ENCODE peak calls at places on chromosomes 5 and 9, in eight cellular contexts. H is breast epithelium, Q is HepG2, P is suprapubic skin, B is uterus, V is GM12892, R is gastrocnemius medialis, J is heart left ventricle. T is an unnamed sample.

GRCh38 chr9:111839981-111840380 is 45.2 kb upstream of the SHOC1 start:
- DNase-seq in H (no peak), R (no peak), B (no peak), Q (no peak), P (no peak), J (no peak), V (no peak), T (no peak)

GRCh38 chr5:74622122-74622521 is 18.4 kb downstream of the ENC1 start:
- DNase-seq in B (no peak), H (no peak), P (no peak), Q (no peak), V (no peak), R (no peak), J (no peak), T (no peak)

GRCh38 chr5:163506726-163507125 is 1.3 kb downstream of the MAT2B start:
- DNase-seq in R (no peak), V (no peak), P (no peak), J (no peak), B (no peak), H (no peak), Q (no peak), T (no peak)

GRCh38 chr9:120587357-120587756 is 7.4 kb upstream of the CDK5RAP2 start:
- DNase-seq in P (no peak), Q (no peak), R (no peak), J (no peak), V (no peak), H (no peak), B (no peak), T (no peak)

GRCh38 chr5:127699416-127699815 is 3.8 kb upstream of the CCDC192 start:
- DNase-seq in B (no peak), H (no peak), P (no peak), V (no peak), R (no peak), J (no peak), Q (no peak), T (no peak)

GRCh38 chr5:5474961-5475360 is 52.5 kb downstream of the ICE1 start:
- DNase-seq in Q (no peak), P (no peak), H (no peak), R (no peak), V (no peak), J (no peak), B (no peak), T (no peak)

GRCh38 chr5:174559566-174560090 is 164.8 kb upstream of the MSX2 start:
- DNase-seq in Q (no peak), R (no peak), B (no peak), J (no peak), V (no peak), P (no peak), H (no peak), T (no peak)

GRCh38 chr5:115526604-115527003 is 18.0 kb downstream of the FEM1C start:
- DNase-seq in H (no peak), Q (no peak), V (no peak), P (no peak), B (no peak), R (no peak), J (no peak), T (no peak)

GRCh38 chr5:138668981-138669380 is 84.2 kb upstream of the CTNNA1 start:
- DNase-seq in Q (no peak), V (no peak), B (no peak), H (peak; percentile 7), P (no peak), R (no peak), J (no peak), T (no peak)

GRCh38 chr5:150409638-150410523 is 2.8 kb downstream of the CD74 start:
- DNase-seq in B (peak; percentile 85), V (no peak), J (peak; percentile 85), R (peak; percentile 73), H (peak; percentile 64), Q (peak; percentile 77), P (peak; percentile 81), T (no peak)
- TF ChIP-seq POLR2A in B (peak; percentile 14), V (peak; percentile 87), J (no peak), R (no peak), H (no peak), Q (no peak), P (no peak), T (peak; percentile 99)

GRCh38 chr9:114156658-114157421 is 1.5 kb downstream of the COL27A1 start:
- DNase-seq in V (no peak), B (peak; percentile 75), R (no peak), P (peak; percentile 76), J (peak; percentile 69), H (no peak), Q (no peak), T (no peak)
- TF ChIP-seq POLR2A in V (no peak), B (no peak), R (no peak), P (no peak), J (no peak), H (no peak), Q (no peak), T (no peak)

GRCh38 chr5:65831276-65831675 is 95.1 kb upstream of the ERBIN start:
- DNase-seq in V (no peak), B (no peak), R (no peak), Q (no peak), H (no peak), J (no peak), P (no peak), T (no peak)

GRCh38 chr5:65828022-65828421 is 98.4 kb upstream of the ERBIN start:
- DNase-seq in R (no peak), P (no peak), V (no peak), H (no peak), J (no peak), B (no peak), Q (no peak), T (no peak)

GRCh38 chr5:65830856-65831255 is 95.5 kb upstream of the ERBIN start:
- DNase-seq in R (no peak), H (no peak), P (no peak), B (no peak), Q (no peak), V (no peak), J (no peak), T (no peak)

GRCh38 chr5:65825388-65826328 is 100.7 kb upstream of the ERBIN start:
- DNase-seq in Q (no peak), H (no peak), V (no peak), J (no peak), B (no peak), R (no peak), P (no peak), T (no peak)

DNA sequence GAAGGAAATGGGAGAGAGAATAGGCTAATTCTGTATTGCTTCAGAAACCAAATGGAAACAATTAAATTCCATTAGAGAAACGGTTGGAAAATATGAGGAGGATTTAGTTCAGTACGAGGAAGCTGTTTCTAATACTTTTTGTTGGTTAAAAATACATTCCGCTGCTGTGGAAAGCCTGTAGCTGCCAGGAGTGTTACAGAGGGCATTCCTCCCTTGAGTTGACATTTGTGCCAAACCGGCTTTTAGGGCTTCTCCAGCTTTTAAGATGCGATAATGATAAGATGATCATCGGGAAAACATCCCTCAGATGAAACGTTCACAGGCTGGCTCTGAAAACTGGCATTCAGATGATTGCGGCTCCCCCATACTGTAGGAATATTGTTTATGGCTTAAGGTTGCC is 97.9 kb upstream of the ERBIN start:
- DNase-seq in R (no peak), H (no peak), P (no peak), J (no peak), V (no peak), B (no peak), Q (no peak), T (no peak)
- TF ChIP-seq POLR2A in R (no peak), H (no peak), P (no peak), J (no peak), V (no peak), B (no peak), Q (no peak), T (no peak)

GRCh38 chr9:133511607-133512006 is 13.2 kb downstream of the MYMK start:
- DNase-seq in B (no peak), V (no peak), H (no peak), J (no peak), Q (no peak), R (no peak), P (no peak), T (no peak)

GRCh38 chr9:133507246-133507965 is 17.4 kb downstream of the MYMK start:
- DNase-seq in R (no peak), B (no peak), J (peak; percentile 28), P (no peak), H (no peak), V (no peak), Q (no peak), T (no peak)

GRCh38 chr9:133510926-133511505 is 13.7 kb downstream of the MYMK start:
- DNase-seq in J (peak; percentile 20), R (no peak), H (no peak), V (no peak), B (no peak), P (no peak), Q (no peak), T (no peak)

GRCh38 chr9:133508046-133508445 is 16.7 kb downstream of the MYMK start:
- DNase-seq in P (no peak), Q (no peak), V (no peak), R (no peak), H (no peak), B (no peak), J (no peak), T (no peak)

GRCh38 chr9:133509179-133510083 is 15.3 kb downstream of the MYMK start:
- DNase-seq in Q (no peak), R (no peak), P (no peak), J (peak; percentile 31), H (no peak), B (no peak), V (no peak), T (no peak)
- TF ChIP-seq POLR2A in Q (no peak), R (no peak), P (no peak), J (no peak), H (no peak), B (no peak), V (no peak), T (no peak)

DNA sequence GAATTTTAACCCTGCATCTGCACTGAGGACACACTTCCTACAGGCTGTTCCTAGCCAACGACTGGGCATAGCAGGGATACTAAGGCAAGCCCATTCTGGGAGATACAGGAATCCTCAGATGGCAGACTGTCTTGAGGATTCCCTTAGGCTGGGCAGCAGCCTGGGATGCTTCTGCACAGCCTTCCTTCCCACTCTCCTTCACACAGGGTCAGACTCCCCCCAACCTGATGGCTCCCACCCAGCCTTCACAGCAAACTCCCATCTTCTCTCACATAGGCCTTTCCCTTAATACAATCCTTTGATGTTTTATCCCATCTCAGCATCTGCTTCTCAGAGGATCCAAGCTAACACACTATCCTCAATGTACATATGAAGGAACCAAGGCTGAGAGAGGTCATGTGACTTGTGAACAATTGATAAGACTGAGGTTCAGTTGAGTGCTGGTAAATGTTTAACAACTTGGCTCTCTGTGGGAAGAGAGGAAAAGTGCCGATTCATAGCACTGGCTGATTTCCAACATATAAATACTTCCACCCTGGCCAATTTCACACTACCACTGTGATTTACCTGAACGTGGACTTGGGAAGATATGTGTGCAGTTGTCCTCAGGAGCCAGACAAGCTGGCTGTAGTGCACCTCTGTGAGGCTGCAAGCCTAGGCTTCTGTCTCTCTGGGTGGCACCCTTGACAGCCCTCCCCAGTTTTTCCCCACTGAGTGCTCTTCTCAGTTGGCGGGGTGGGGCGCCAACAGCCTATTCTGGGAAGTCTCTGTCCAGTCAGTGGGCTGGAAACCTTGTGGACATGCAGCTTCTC is 120.2 kb upstream of the TRIM32 start:
- DNase-seq in Q (peak; percentile 96), H (no peak), B (no peak), P (no peak), R (no peak), V (no peak), J (no peak), T (no peak)
- TF ChIP-seq POLR2A in Q (peak; percentile 55), H (no peak), B (no peak), P (no peak), R (no peak), V (no peak), J (no peak), T (no peak)